ENCODE peak calls at places on chromosome 3, in ten cellular contexts. One of them, this sample, is unnamed.

GRCh38 chr3:38118421-38119247 is 18.3 kb downstream of the ACAA1 start:
- DNase-seq in right atrium auricular region: no peak
- DNase-seq in nephron progenitor cell: no peak
- DNase-seq in uterus: no peak
- DNase-seq in tibial artery: peak
- DNase-seq in left ventricle myocardium inferior: no peak
- DNase-seq in astrocyte of the cerebellum: no peak
- DNase-seq in mucosa of descending colon: no peak
- DNase-seq in lower lobe of right lung: no peak
- DNase-seq in cardiac muscle cell: no peak
- DNase-seq in this sample: no peak

GRCh38 chr3:49673715-49674490 is at the start of gene APEH:
- DNase-seq in left ventricle myocardium inferior: peak
- DNase-seq in lower lobe of right lung: peak
- DNase-seq in mucosa of descending colon: peak
- DNase-seq in tibial artery: peak
- DNase-seq in right atrium auricular region: peak
- DNase-seq in cardiac muscle cell: peak
- DNase-seq in nephron progenitor cell: peak
- DNase-seq in uterus: peak
- DNase-seq in astrocyte of the cerebellum: peak
- DNase-seq in this sample: peak

GRCh38 chr3:165464736-165465135 is 268.6 kb upstream of the SLITRK3 start:
- DNase-seq in uterus: no peak
- DNase-seq in left ventricle myocardium inferior: no peak
- DNase-seq in lower lobe of right lung: no peak
- DNase-seq in nephron progenitor cell: no peak
- DNase-seq in cardiac muscle cell: peak
- DNase-seq in mucosa of descending colon: no peak
- DNase-seq in right atrium auricular region: no peak
- DNase-seq in astrocyte of the cerebellum: peak
- DNase-seq in tibial artery: no peak
- DNase-seq in this sample: no peak

GRCh38 chr3:197335428-197336132 is 37.2 kb upstream of the DLG1 start:
- DNase-seq in cardiac muscle cell: peak
- DNase-seq in tibial artery: no peak
- DNase-seq in nephron progenitor cell: peak
- DNase-seq in lower lobe of right lung: no peak
- DNase-seq in astrocyte of the cerebellum: no peak
- DNase-seq in right atrium auricular region: no peak
- DNase-seq in left ventricle myocardium inferior: no peak
- DNase-seq in mucosa of descending colon: no peak
- DNase-seq in uterus: no peak
- DNase-seq in this sample: no peak

GRCh38 chr3:57756528-57757401 is 656 bp downstream of the SLMAP start:
- DNase-seq in lower lobe of right lung: peak
- DNase-seq in nephron progenitor cell: peak
- DNase-seq in tibial artery: peak
- DNase-seq in uterus: peak
- DNase-seq in cardiac muscle cell: peak
- DNase-seq in mucosa of descending colon: peak
- DNase-seq in left ventricle myocardium inferior: peak
- DNase-seq in astrocyte of the cerebellum: no peak
- DNase-seq in right atrium auricular region: peak
- DNase-seq in this sample: no peak

GRCh38 chr3:127286571-127287140 is 1.2 kb downstream of the PRR20G start:
- DNase-seq in tibial artery: no peak
- DNase-seq in mucosa of descending colon: no peak
- DNase-seq in uterus: no peak
- DNase-seq in lower lobe of right lung: no peak
- DNase-seq in left ventricle myocardium inferior: no peak
- DNase-seq in cardiac muscle cell: peak
- DNase-seq in right atrium auricular region: no peak
- DNase-seq in nephron progenitor cell: no peak
- DNase-seq in astrocyte of the cerebellum: no peak
- DNase-seq in this sample: no peak

GRCh38 chr3:24220859-24221657 is 273.6 kb downstream of the THRB start:
- DNase-seq in nephron progenitor cell: no peak
- DNase-seq in cardiac muscle cell: peak
- DNase-seq in uterus: peak
- DNase-seq in astrocyte of the cerebellum: peak
- DNase-seq in left ventricle myocardium inferior: no peak
- DNase-seq in tibial artery: peak
- DNase-seq in right atrium auricular region: peak
- DNase-seq in mucosa of descending colon: no peak
- DNase-seq in lower lobe of right lung: no peak
- DNase-seq in this sample: no peak

GRCh38 chr3:159669024-159669476 is 319.6 kb upstream of the IL12A start:
- DNase-seq in left ventricle myocardium inferior: no peak
- DNase-seq in right atrium auricular region: no peak
- DNase-seq in nephron progenitor cell: no peak
- DNase-seq in cardiac muscle cell: peak
- DNase-seq in mucosa of descending colon: no peak
- DNase-seq in astrocyte of the cerebellum: no peak
- DNase-seq in lower lobe of right lung: no peak
- DNase-seq in uterus: no peak
- DNase-seq in tibial artery: peak
- DNase-seq in this sample: no peak

GRCh38 chr3:17232442-17232841 is 347.7 kb downstream of the PLCL2 start:
- DNase-seq in right atrium auricular region: no peak
- DNase-seq in uterus: no peak
- DNase-seq in tibial artery: no peak
- DNase-seq in nephron progenitor cell: no peak
- DNase-seq in left ventricle myocardium inferior: no peak
- DNase-seq in astrocyte of the cerebellum: no peak
- DNase-seq in cardiac muscle cell: no peak
- DNase-seq in lower lobe of right lung: no peak
- DNase-seq in mucosa of descending colon: no peak
- DNase-seq in this sample: no peak

GRCh38 chr3:38095687-38096483 is 41.0 kb downstream of the ACAA1 start:
- DNase-seq in tibial artery: no peak
- DNase-seq in lower lobe of right lung: no peak
- DNase-seq in nephron progenitor cell: no peak
- DNase-seq in right atrium auricular region: no peak
- DNase-seq in left ventricle myocardium inferior: no peak
- DNase-seq in mucosa of descending colon: no peak
- DNase-seq in cardiac muscle cell: no peak
- DNase-seq in astrocyte of the cerebellum: no peak
- DNase-seq in uterus: no peak
- DNase-seq in this sample: no peak

GRCh38 chr3:136291302-136291701 is 41.2 kb downstream of the PCCB start:
- DNase-seq in astrocyte of the cerebellum: no peak
- DNase-seq in mucosa of descending colon: no peak
- DNase-seq in right atrium auricular region: no peak
- DNase-seq in lower lobe of right lung: no peak
- DNase-seq in cardiac muscle cell: no peak
- DNase-seq in nephron progenitor cell: no peak
- DNase-seq in left ventricle myocardium inferior: no peak
- DNase-seq in uterus: no peak
- DNase-seq in tibial artery: no peak
- DNase-seq in this sample: no peak

GRCh38 chr3:36155515-36155914 is 224.8 kb upstream of the STAC start:
- DNase-seq in left ventricle myocardium inferior: no peak
- DNase-seq in lower lobe of right lung: no peak
- DNase-seq in cardiac muscle cell: no peak
- DNase-seq in right atrium auricular region: no peak
- DNase-seq in tibial artery: no peak
- DNase-seq in mucosa of descending colon: no peak
- DNase-seq in uterus: no peak
- DNase-seq in astrocyte of the cerebellum: no peak
- DNase-seq in nephron progenitor cell: no peak
- DNase-seq in this sample: no peak

GRCh38 chr3:186964071-186964470 is 33.7 kb downstream of the ST6GAL1 start:
- DNase-seq in tibial artery: peak
- DNase-seq in left ventricle myocardium inferior: no peak
- DNase-seq in mucosa of descending colon: no peak
- DNase-seq in astrocyte of the cerebellum: no peak
- DNase-seq in nephron progenitor cell: no peak
- DNase-seq in lower lobe of right lung: no peak
- DNase-seq in uterus: no peak
- DNase-seq in right atrium auricular region: no peak
- DNase-seq in cardiac muscle cell: no peak
- DNase-seq in this sample: no peak

GRCh38 chr3:71247221-71247947 is 336.1 kb downstream of the FOXP1 start:
- DNase-seq in lower lobe of right lung: no peak
- DNase-seq in right atrium auricular region: no peak
- DNase-seq in mucosa of descending colon: no peak
- DNase-seq in uterus: no peak
- DNase-seq in astrocyte of the cerebellum: no peak
- DNase-seq in nephron progenitor cell: peak
- DNase-seq in tibial artery: no peak
- DNase-seq in left ventricle myocardium inferior: peak
- DNase-seq in cardiac muscle cell: peak
- DNase-seq in this sample: no peak
- TF ChIP-seq CTCF in lower lobe of right lung: no peak
- TF ChIP-seq CTCF in right atrium auricular region: no peak
- TF ChIP-seq CTCF in mucosa of descending colon: no peak
- TF ChIP-seq CTCF in uterus: no peak
- TF ChIP-seq CTCF in astrocyte of the cerebellum: no peak
- TF ChIP-seq CTCF in nephron progenitor cell: no peak
- TF ChIP-seq CTCF in tibial artery: no peak
- TF ChIP-seq CTCF in left ventricle myocardium inferior: peak
- TF ChIP-seq CTCF in cardiac muscle cell: no peak
- TF ChIP-seq CTCF in this sample: no peak

DNA sequence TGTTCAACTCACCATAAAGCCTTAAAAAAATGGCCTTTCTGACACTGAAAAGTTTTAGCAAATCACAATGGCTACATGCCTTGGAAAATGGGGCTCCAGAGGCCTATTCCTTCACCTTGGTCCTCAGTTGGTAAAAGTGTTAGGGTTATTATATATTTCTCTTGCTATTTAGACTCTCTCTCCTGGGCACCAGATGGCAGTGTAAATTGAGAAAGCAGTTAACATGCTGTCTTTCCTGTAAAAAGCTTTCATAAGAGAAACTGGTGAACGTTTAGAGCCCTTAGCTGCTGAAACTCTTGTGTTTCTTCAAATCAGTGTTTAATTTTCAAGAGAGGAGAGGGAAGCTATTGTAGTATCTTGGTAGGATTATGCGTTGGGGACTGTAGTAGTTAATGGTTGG is 89.9 kb downstream of the LRTM1 start:
- DNase-seq in astrocyte of the cerebellum: no peak
- DNase-seq in tibial artery: no peak
- DNase-seq in mucosa of descending colon: peak
- DNase-seq in nephron progenitor cell: no peak
- DNase-seq in right atrium auricular region: no peak
- DNase-seq in lower lobe of right lung: no peak
- DNase-seq in left ventricle myocardium inferior: no peak
- DNase-seq in uterus: no peak
- DNase-seq in cardiac muscle cell: peak
- DNase-seq in this sample: no peak
- TF ChIP-seq CTCF in astrocyte of the cerebellum: peak
- TF ChIP-seq CTCF in tibial artery: no peak
- TF ChIP-seq CTCF in mucosa of descending colon: no peak
- TF ChIP-seq CTCF in nephron progenitor cell: no peak
- TF ChIP-seq CTCF in right atrium auricular region: no peak
- TF ChIP-seq CTCF in lower lobe of right lung: no peak
- TF ChIP-seq CTCF in left ventricle myocardium inferior: no peak
- TF ChIP-seq CTCF in uterus: no peak
- TF ChIP-seq CTCF in cardiac muscle cell: peak
- TF ChIP-seq CTCF in this sample: peak

DNA sequence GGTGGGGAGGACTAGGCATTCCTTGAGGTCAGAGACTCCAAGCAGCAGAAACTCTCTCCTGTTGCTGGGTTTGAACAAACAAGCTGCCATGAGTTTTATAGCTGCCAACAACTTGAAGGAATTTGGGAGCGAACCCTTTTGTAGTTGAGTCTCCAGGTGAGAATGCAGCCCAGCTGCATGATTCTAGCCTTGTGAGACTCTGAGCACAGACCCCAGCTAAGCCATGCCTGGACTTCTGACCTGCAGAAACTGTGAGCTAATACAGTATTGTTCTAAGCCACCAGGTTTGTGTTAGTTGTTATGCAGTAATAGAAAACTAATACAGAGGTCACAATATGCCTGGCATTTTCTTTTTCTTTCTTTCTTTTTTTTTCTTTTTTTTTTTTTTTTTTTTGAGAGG is 6.2 kb upstream of the TASOR start:
- DNase-seq in astrocyte of the cerebellum: no peak
- DNase-seq in left ventricle myocardium inferior: no peak
- DNase-seq in tibial artery: no peak
- DNase-seq in nephron progenitor cell: no peak
- DNase-seq in mucosa of descending colon: no peak
- DNase-seq in right atrium auricular region: no peak
- DNase-seq in lower lobe of right lung: no peak
- DNase-seq in uterus: no peak
- DNase-seq in cardiac muscle cell: no peak
- DNase-seq in this sample: no peak
- TF ChIP-seq CTCF in astrocyte of the cerebellum: no peak
- TF ChIP-seq CTCF in left ventricle myocardium inferior: no peak
- TF ChIP-seq CTCF in tibial artery: no peak
- TF ChIP-seq CTCF in nephron progenitor cell: no peak
- TF ChIP-seq CTCF in mucosa of descending colon: no peak
- TF ChIP-seq CTCF in right atrium auricular region: no peak
- TF ChIP-seq CTCF in lower lobe of right lung: no peak
- TF ChIP-seq CTCF in uterus: no peak
- TF ChIP-seq CTCF in cardiac muscle cell: no peak
- TF ChIP-seq CTCF in this sample: no peak

DNA sequence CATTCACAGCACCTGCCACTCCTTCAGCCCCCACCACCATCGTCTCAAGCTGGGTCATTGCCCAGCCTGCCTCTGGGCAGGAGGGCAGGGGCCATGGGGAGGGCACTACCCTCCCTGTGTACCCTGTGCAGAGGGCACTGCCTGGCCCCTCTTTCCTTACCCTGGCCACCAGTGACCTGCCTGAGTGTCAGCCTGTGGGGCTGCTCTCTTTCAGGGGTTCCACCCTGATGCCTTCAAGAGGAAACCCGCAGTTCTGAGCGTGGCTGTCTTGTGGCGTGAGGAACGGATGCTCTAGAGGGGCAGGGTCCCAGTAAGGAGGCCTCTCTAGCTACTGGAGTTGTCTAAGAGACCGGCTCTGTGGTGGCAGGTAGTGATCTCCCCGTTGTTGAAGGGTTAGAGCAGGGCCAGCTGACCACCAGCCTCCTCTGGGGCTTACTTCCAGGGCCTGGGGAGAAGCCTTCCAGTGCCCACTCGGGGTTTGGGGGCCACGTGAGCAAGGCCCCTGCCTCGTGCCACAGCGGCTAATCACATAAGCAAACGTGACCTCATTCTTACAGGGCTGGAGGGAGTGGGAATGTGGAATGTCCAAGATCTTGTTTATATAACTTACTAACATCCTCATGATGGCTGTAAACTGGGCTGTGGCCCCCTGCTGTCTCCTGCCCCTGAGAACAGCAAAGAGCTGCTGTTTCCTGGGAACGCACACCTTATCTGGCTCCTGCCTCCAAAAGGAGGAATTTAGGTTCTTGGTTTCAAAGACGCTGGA is 31.4 kb upstream of the SEC13 start:
- DNase-seq in cardiac muscle cell: peak
- DNase-seq in uterus: no peak
- DNase-seq in mucosa of descending colon: no peak
- DNase-seq in tibial artery: no peak
- DNase-seq in right atrium auricular region: no peak
- DNase-seq in astrocyte of the cerebellum: peak
- DNase-seq in nephron progenitor cell: peak
- DNase-seq in lower lobe of right lung: peak
- DNase-seq in left ventricle myocardium inferior: no peak
- DNase-seq in this sample: no peak
- TF ChIP-seq CTCF in cardiac muscle cell: no peak
- TF ChIP-seq CTCF in uterus: no peak
- TF ChIP-seq CTCF in mucosa of descending colon: no peak
- TF ChIP-seq CTCF in tibial artery: no peak
- TF ChIP-seq CTCF in right atrium auricular region: no peak
- TF ChIP-seq CTCF in astrocyte of the cerebellum: no peak
- TF ChIP-seq CTCF in nephron progenitor cell: no peak
- TF ChIP-seq CTCF in lower lobe of right lung: no peak
- TF ChIP-seq CTCF in left ventricle myocardium inferior: no peak
- TF ChIP-seq CTCF in this sample: no peak

This sample was measured in osteocyte.